ENCODE peak calls at places on chromosomes 6 and 20, in four cellular contexts. Y is H1, Z is HepG2, A is K562. X is an unnamed sample.

GRCh38 chr6:150238294-150238693 is 95.5 kb downstream of the PPP1R14C start:
- DNase-seq in Y (no peak), Z (no peak), A (no peak), X (no peak)

GRCh38 chr6:74568851-74569250 is 637.0 kb downstream of the COL12A1 start:
- DNase-seq in Y (no peak), Z (no peak), A (no peak), X (no peak)

GRCh38 chr6:17021539-17021889 is 80.3 kb upstream of the STMND1 start:
- DNase-seq in Y (no peak), Z (no peak), A (no peak), X (no peak)

GRCh38 chr20:56032251-56032650 is 26.9 kb upstream of the CBLN4 start:
- DNase-seq in Y (no peak), Z (no peak), A (no peak), X (no peak)

GRCh38 chr6:51029576-51029975 is 210.9 kb downstream of the TFAP2B start:
- DNase-seq in Y (no peak), Z (no peak), A (no peak), X (no peak)

GRCh38 chr6:110392727-110393126 is 22.6 kb downstream of the DDO start:
- DNase-seq in Y (no peak), Z (no peak), A (no peak), X (no peak)

GRCh38 chr6:80356000-80356399 is 249.5 kb downstream of the BCKDHB start:
- DNase-seq in Y (no peak), Z (no peak), A (no peak), X (peak; percentile 1)

GRCh38 chr20:23242556-23243180 is 107.9 kb upstream of the NXT1 start:
- DNase-seq in Y (no peak), Z (no peak), A (no peak), X (no peak)

GRCh38 chr6:15152720-15153119 is 93.1 kb upstream of the JARID2 start:
- DNase-seq in Y (no peak), Z (no peak), A (no peak), X (no peak)

GRCh38 chr6:40251609-40252008 is 317.3 kb upstream of the MOCS1 start:
- DNase-seq in Y (no peak), Z (no peak), A (no peak), X (no peak)

GRCh38 chr6:44086931-44087574 is 40.2 kb downstream of the MRPL14 start:
- DNase-seq in Y (no peak), Z (no peak), A (no peak), X (no peak)

GRCh38 chr6:37501632-37502466 is 2.2 kb upstream of the CCDC167 start:
- DNase-seq in Y (no peak), Z (no peak), A (no peak), X (no peak)

GRCh38 chr6:150876598-150876997 is 11.1 kb downstream of the MTHFD1L start:
- DNase-seq in Y (no peak), Z (no peak), A (no peak), X (no peak)

GRCh38 chr20:23434521-23435313 is 4.8 kb upstream of the CSTL1 start:
- DNase-seq in Y (no peak), Z (no peak), A (no peak), X (no peak)

GRCh38 chr6:1388081-1388926 is 1.1 kb upstream of the FOXF2 start:
- DNase-seq in Y (no peak), Z (no peak), A (no peak), X (no peak)

GRCh38 chr20:4234664-4235063 is 219.3 kb upstream of the RNF24 start:
- DNase-seq in Y (no peak), Z (no peak), A (no peak), X (no peak)

GRCh38 chr6:79602859-79603258 is 28.3 kb upstream of the SH3BGRL2 start:
- DNase-seq in Y (no peak), Z (no peak), A (no peak), X (no peak)

GRCh38 chr6:73722318-73723060 is 26.5 kb downstream of the CD109 start:
- DNase-seq in Y (no peak), Z (no peak), A (no peak), X (no peak)

GRCh38 chr20:48904566-48905321 is 16.8 kb upstream of the ARFGEF2 start:
- DNase-seq in Y (no peak), Z (peak; percentile 64), A (peak; percentile 69), X (peak; percentile 70)

GRCh38 chr6:70520575-70520974 is 46.2 kb upstream of the SDHAF4 start:
- DNase-seq in Y (no peak), Z (peak; percentile 3), A (peak; percentile 9), X (peak; percentile 1)

GRCh38 chr6:166005401-166005845 is 162.2 kb downstream of the TBXT start:
- DNase-seq in Y (no peak), Z (no peak), A (no peak), X (peak; percentile 50)

GRCh38 chr20:42567409-42567808 is 622.3 kb downstream of the PTPRT start:
- DNase-seq in Y (no peak), Z (no peak), A (no peak), X (no peak)

GRCh38 chr6:55663914-55664313 is 84.9 kb upstream of the HMGCLL1 start:
- DNase-seq in Y (no peak), Z (no peak), A (no peak), X (no peak)

GRCh38 chr6:55666811-55667210 is 87.8 kb upstream of the HMGCLL1 start:
- DNase-seq in Y (no peak), Z (no peak), A (no peak), X (no peak)

GRCh38 chr6:55668625-55669024 is 89.6 kb upstream of the HMGCLL1 start:
- DNase-seq in Y (no peak), Z (no peak), A (no peak), X (no peak)

GRCh38 chr6:55664581-55665223 is 85.7 kb upstream of the HMGCLL1 start:
- DNase-seq in Y (no peak), Z (no peak), A (no peak), X (no peak)

DNA sequence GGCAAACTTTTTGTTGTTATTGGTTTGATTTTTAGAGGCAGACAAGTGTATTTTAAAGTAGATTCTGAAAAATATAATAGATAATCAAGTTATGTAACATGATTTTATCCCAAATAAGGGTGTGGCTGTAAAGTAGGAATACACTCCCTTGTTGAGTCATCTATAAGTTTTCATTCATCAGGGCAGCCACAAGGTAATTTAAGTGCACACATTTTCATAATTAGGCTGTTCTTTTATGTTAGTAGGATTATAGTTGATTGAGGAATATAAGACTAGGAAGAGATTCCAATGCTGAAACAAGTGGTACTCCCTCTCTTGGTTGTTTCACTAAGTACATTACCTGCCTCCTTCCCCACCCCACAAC is 86.2 kb upstream of the HMGCLL1 start:
- DNase-seq in Y (no peak), Z (no peak), A (no peak), X (no peak)
- TF ChIP-seq RNF2 in Y (no peak), Z (no peak), A (no peak), X (no peak)

DNA sequence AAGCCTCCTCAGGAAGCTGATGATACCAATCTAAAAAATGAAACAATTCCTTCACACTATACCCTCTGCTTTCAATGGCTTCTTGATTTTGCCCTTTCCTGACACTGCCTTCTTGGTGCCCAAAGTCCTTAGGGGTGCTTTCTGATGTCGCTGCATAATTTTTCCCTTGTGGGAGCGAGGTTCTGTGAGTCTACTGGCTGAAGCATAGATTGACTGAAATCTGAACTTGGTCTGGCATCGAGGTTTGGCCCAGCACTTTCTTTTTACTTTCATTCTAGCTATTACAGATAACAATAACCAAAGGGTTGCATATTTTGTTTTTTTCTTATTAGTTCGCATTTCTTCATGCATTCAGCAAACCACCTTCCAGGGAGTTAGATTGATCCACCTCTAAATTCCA is 65.8 kb downstream of the E2F3 start:
- DNase-seq in Y (no peak), Z (no peak), A (no peak), X (no peak)
- TF ChIP-seq RNF2 in Y (no peak), Z (no peak), A (no peak), X (no peak)

DNA sequence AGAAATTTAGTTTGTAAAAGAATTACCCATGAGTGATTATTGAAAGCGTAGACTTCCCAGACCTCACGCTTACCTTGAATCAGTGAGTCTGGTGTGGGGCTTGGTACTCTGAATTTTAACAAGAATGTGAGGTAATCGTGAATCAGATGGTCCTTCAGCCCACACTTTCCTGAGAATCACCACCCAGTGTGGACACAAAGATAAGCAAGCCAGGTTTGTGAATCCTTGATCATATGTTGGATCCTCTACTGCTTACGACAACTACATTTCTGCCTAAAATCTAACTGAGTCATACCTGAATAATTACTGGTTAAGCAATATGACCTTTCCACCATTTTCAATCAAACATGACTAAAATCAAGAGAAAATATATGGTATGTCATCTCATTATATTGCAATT is 589.3 kb downstream of the TFAP2A start:
- DNase-seq in Y (no peak), Z (no peak), A (no peak), X (no peak)
- TF ChIP-seq RNF2 in Y (no peak), Z (no peak), A (no peak), X (no peak)

GRCh38 chr20:17430515-17430914 is 100.7 kb downstream of the BFSP1 start:
- DNase-seq in Y (no peak), Z (no peak), A (no peak), X (no peak)

GRCh38 chr20:17437251-17437650 is 93.9 kb downstream of the BFSP1 start:
- DNase-seq in Y (no peak), Z (no peak), A (no peak), X (no peak)

GRCh38 chr20:17436664-17437063 is 94.5 kb downstream of the BFSP1 start:
- DNase-seq in Y (no peak), Z (no peak), A (no peak), X (no peak)

GRCh38 chr20:17427646-17428045 is 103.5 kb downstream of the BFSP1 start:
- DNase-seq in Y (no peak), Z (no peak), A (no peak), X (no peak)

DNA sequence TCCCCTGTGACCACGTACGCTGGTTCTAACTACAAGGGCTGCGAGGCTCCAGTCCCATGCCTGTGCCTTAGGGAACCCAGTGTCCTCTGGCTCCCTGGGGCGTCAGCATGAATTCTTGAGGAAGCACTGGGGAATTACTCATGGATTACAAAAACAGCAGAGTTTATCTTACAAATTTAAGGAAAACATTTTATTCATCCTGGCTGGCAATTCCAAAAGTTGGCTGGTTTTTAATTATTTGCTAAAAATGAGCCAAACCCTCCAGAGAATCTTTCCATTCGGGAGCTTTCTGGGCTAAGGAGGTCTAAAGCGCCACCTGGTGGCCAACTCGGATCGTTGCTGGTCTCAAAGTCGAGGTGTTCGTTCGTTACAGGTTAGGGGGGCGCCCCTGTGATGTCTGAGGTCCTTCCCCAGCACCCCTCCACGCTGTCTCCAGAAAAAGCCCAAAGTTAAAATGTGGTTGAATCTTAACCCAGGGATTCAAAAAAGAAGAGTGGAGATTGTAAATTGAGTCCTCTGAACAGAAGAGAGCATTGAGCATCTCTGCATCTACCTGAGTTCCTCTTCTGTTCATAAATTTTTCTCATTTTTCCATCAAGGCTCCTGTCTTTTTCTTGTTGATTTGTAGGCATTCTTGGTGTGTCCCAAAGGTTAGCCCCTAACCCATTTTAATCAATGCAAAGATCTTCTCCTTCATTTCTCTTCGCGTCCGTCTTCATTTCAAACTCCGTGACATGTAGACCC is 99.4 kb downstream of the BFSP1 start:
- DNase-seq in Y (peak; percentile 23), Z (peak; percentile 57), A (peak; percentile 49), X (peak; percentile 63)
- TF ChIP-seq RNF2 in Y (no peak), Z (no peak), A (no peak), X (no peak)